ENCODE peak calls at places on chromosomes 16 and 17, in five cellular contexts. Y is LNCaP clone FGC; R is activated CD8-positive, alpha-beta memory T cell treated with anti-CD3 and anti-CD28 coated beads, Interleukin-2, amount 50 U/mL, for 4 hours; J is effector CD4-positive, alpha-beta T cell; Z is HTR-8/SVneo. E is an unnamed sample.

GRCh38 chr16:726438-727290 is at the start of the genes CCDC78 and HAGHL:
- DNase-seq in Y (peak; percentile 41), Z (no peak), R (peak; percentile 71), J (peak; percentile 34), E (peak; percentile 78)

GRCh38 chr16:88872650-88873331 is 6.3 kb upstream of the PABPN1L start:
- DNase-seq in R (no peak), Z (no peak), J (no peak), Y (no peak), E (no peak)

GRCh38 chr16:85651822-85652430 is 36.8 kb downstream of the GINS2 start:
- DNase-seq in R (no peak), Y (no peak), Z (no peak), J (no peak), E (no peak)

GRCh38 chr17:12133183-12133582 is 112.5 kb downstream of the MAP2K4 start:
- DNase-seq in Y (no peak), J (no peak), R (no peak), Z (no peak), E (no peak)

GRCh38 chr16:30615358-30616076 is 5.3 kb upstream of the ZNF689 start:
- DNase-seq in J (peak; percentile 63), R (peak; percentile 60), Y (no peak), Z (peak; percentile 61), E (peak; percentile 68)

GRCh38 chr16:75105306-75106061 is 11.1 kb downstream of the LDHD start:
- DNase-seq in J (no peak), R (no peak), Z (no peak), Y (no peak), E (no peak)

GRCh38 chr16:24507959-24508358 is 31.4 kb upstream of the RBBP6 start:
- DNase-seq in R (no peak), J (no peak), Z (no peak), Y (no peak), E (no peak)

GRCh38 chr16:11742041-11742535 is 569 bp downstream of the TXNDC11 start:
- DNase-seq in R (peak; percentile 43), Y (no peak), Z (peak; percentile 29), J (peak; percentile 22), E (peak; percentile 66)

GRCh38 chr16:55035037-55035436 is 104.4 kb downstream of the IRX5 start:
- DNase-seq in J (no peak), Y (no peak), R (no peak), Z (no peak), E (no peak)

GRCh38 chr17:61337247-61337812 is 62.3 kb upstream of the TBX2 start:
- DNase-seq in J (no peak), Y (no peak), Z (no peak), R (no peak), E (no peak)

GRCh38 chr17:51951737-51952136 is 206.8 kb downstream of the CA10 start:
- DNase-seq in R (no peak), Z (no peak), Y (no peak), J (no peak), E (no peak)

GRCh38 chr16:62585041-62585545 is 548.9 kb upstream of the CDH8 start:
- DNase-seq in Y (no peak), R (no peak), Z (no peak), J (no peak), E (no peak)

GRCh38 chr17:59327136-59327878 is 4.1 kb upstream of the YPEL2 start:
- DNase-seq in Y (no peak), Z (no peak), R (no peak), J (no peak), E (no peak)

GRCh38 chr17:14499976-14500375 is 199.1 kb downstream of the HS3ST3B1 start:
- DNase-seq in Y (no peak), J (no peak), Z (no peak), R (no peak), E (no peak)

GRCh38 chr16:8026450-8026849 is 563.9 kb downstream of the TMEM114 start:
- DNase-seq in R (no peak), Y (no peak), J (no peak), Z (no peak), E (no peak)

GRCh38 chr16:57742543-57742942 is 7.0 kb downstream of the KATNB1 start:
- DNase-seq in Y (no peak), J (no peak), R (no peak), Z (no peak), E (no peak)

E was measured in natural killer cell treated with Interleukin-12 subunit alpha and Interleukin-12 subunit beta and Interleukin-15 and Interleukin-18, amount 100 ng/mL, for 72 hours.